ENCODE peak calls at places on chromosomes 12 and 14, in eight cellular contexts. N is tibial artery, V is left ventricle myocardium inferior, F is fibroblast of lung, H is A673, O is K562, Z is GM23338, R is IMR-90. K is an unnamed sample. For H3K4me1, the result is how much of the 10 kb centered on the place peaks cover.

GRCh38 chr14:62077676-62078261 is 315.5 kb downstream of the SNAPC1 start:
- DNase-seq in N (no peak), V (no peak), F (no peak), H (no peak), O (no peak), Z (no peak), R (no peak), K (no peak)

GRCh38 chr14:50288146-50288545 is 23.9 kb downstream of the L2HGDH start:
- DNase-seq in N (no peak), V (no peak), F (no peak), H (no peak), O (no peak), Z (no peak), R (no peak), K (no peak)

GRCh38 chr12:127054531-127054930 is 1212.4 kb upstream of the TMEM132C start:
- DNase-seq in N (no peak), V (no peak), F (no peak), H (no peak), O (no peak), Z (no peak), R (no peak), K (no peak)

GRCh38 chr12:107091381-107091780 is 2.0 kb downstream of the CRY1 start:
- DNase-seq in N (no peak), V (no peak), F (peak), H (peak), O (no peak), Z (no peak), R (peak), K (no peak)

GRCh38 chr14:95597784-95598204 is 62.9 kb downstream of the GLRX5 start:
- DNase-seq in N (no peak), V (no peak), F (peak), H (peak), O (no peak), Z (peak), R (peak), K (peak)

GRCh38 chr12:49706351-49707126 is 666 bp downstream of the FMNL3 start:
- DNase-seq in N (peak), V (peak), F (peak), H (peak), O (peak), Z (peak), R (peak), K (no peak)

GRCh38 chr12:6450091-6450868 is 1.6 kb upstream of the TAPBPL start:
- DNase-seq in N (no peak), V (no peak), F (no peak), H (no peak), O (no peak), Z (no peak), R (no peak), K (no peak)

GRCh38 chr14:21109377-21110260 is 8.8 kb downstream of the TMEM253 start:
- DNase-seq in N (no peak), V (no peak), F (no peak), H (peak), O (no peak), Z (peak), R (no peak), K (no peak)

GRCh38 chr12:1766110-1766509 is 54.3 kb upstream of the LRTM2 start:
- DNase-seq in N (no peak), V (no peak), F (no peak), H (no peak), O (no peak), Z (no peak), R (no peak), K (no peak)

GRCh38 chr12:66716522-66716921 is 37.6 kb upstream of the GRIP1 start:
- DNase-seq in N (no peak), V (no peak), F (no peak), H (no peak), O (no peak), Z (no peak), R (no peak), K (no peak)

GRCh38 chr14:58793096-58793740 is 155.5 kb downstream of the DACT1 start:
- DNase-seq in N (no peak), V (no peak), F (no peak), H (no peak), O (no peak), Z (no peak), R (peak), K (no peak)

GRCh38 chr14:68165274-68165843 is 345.8 kb downstream of the RAD51B start:
- DNase-seq in N (no peak), V (no peak), F (no peak), H (no peak), O (no peak), Z (no peak), R (no peak), K (no peak)

GRCh38 chr14:58305730-58306129 is 7.4 kb downstream of the ARID4A start:
- DNase-seq in N (no peak), V (no peak), F (no peak), H (no peak), O (no peak), Z (no peak), R (no peak), K (no peak)

GRCh38 chr14:101780887-101781239 is 19.4 kb downstream of the PPP2R5C start:
- DNase-seq in N (no peak), V (no peak), F (no peak), H (no peak), O (no peak), Z (peak), R (no peak), K (no peak)

GRCh38 chr14:99389171-99389826 is 91.4 kb downstream of the SETD3 start:
- DNase-seq in N (no peak), V (no peak), F (peak), H (peak), O (peak), Z (peak), R (peak), K (peak)

GRCh38 chr14:105146181-105146975 is 22.2 kb downstream of the JAG2 start:
- DNase-seq in N (peak), V (peak), F (no peak), H (no peak), O (no peak), Z (no peak), R (no peak), K (no peak)

GRCh38 chr14:96638041-96638855 is 136.1 kb downstream of the PAPOLA start:
- DNase-seq in N (no peak), V (no peak), F (no peak), H (no peak), O (no peak), Z (no peak), R (no peak), K (no peak)

GRCh38 chr12:69999561-69999960 is 174.5 kb downstream of the MYRFL start:
- DNase-seq in N (no peak), V (no peak), F (no peak), H (no peak), O (no peak), Z (no peak), R (no peak), K (no peak)

GRCh38 chr14:95263527-95264231 is 56.0 kb downstream of the CLMN start:
- DNase-seq in N (no peak), V (no peak), F (no peak), H (no peak), O (no peak), Z (no peak), R (no peak), K (no peak)

GRCh38 chr12:130715150-130715995 is 726 bp downstream of the RIMBP2 start:
- DNase-seq in N (peak), V (no peak), F (no peak), H (peak), O (no peak), Z (peak), R (no peak), K (no peak)

GRCh38 chr12:76310110-76310509 is 38.1 kb downstream of the BBS10 start:
- DNase-seq in N (no peak), V (no peak), F (no peak), H (no peak), O (no peak), Z (no peak), R (peak), K (no peak)

GRCh38 chr12:4908694-4909396 is 860 bp upstream of the KCNA1 start:
- DNase-seq in N (no peak), V (no peak), F (no peak), H (peak), O (no peak), Z (peak), R (no peak), K (peak)

GRCh38 chr12:26275313-26276257 is 80.2 kb downstream of the SSPN start:
- DNase-seq in N (no peak), V (no peak), F (no peak), H (no peak), O (no peak), Z (no peak), R (no peak), K (no peak)

GRCh38 chr14:96221841-96222240 is 17.2 kb downstream of the BDKRB2 start:
- DNase-seq in N (no peak), V (no peak), F (no peak), H (no peak), O (no peak), Z (no peak), R (no peak), K (no peak)

GRCh38 chr12:4273651-4274395 is at the start of gene CCND2:
- DNase-seq in N (peak), V (peak), F (peak), H (peak), O (peak), Z (peak), R (peak), K (no peak)

GRCh38 chr14:68986926-68987652 is 8.0 kb upstream of the ACTN1 start:
- DNase-seq in N (no peak), V (no peak), F (no peak), H (no peak), O (no peak), Z (no peak), R (peak), K (no peak)

GRCh38 chr14:58426819-58427288 is 477 bp downstream of the TIMM9 start:
- DNase-seq in N (peak), V (peak), F (peak), H (peak), O (peak), Z (peak), R (peak), K (no peak)

GRCh38 chr12:47904647-47905312 is at the start of gene VDR:
- DNase-seq in N (peak), V (peak), F (peak), H (peak), O (peak), Z (peak), R (peak), K (peak)

GRCh38 chr12:98714426-98714825 is 69.3 kb downstream of the APAF1 start:
- DNase-seq in N (no peak), V (no peak), F (no peak), H (no peak), O (no peak), Z (no peak), R (no peak), K (no peak)

GRCh38 chr12:98721204-98721702 is 76.2 kb downstream of the APAF1 start:
- DNase-seq in N (no peak), V (no peak), F (no peak), H (no peak), O (no peak), Z (no peak), R (no peak), K (no peak)

GRCh38 chr12:98725481-98726247 is 80.6 kb downstream of the APAF1 start:
- DNase-seq in N (no peak), V (no peak), F (peak), H (peak), O (peak), Z (peak), R (peak), K (no peak)

GRCh38 chr12:98724384-98725155 is 79.5 kb downstream of the APAF1 start:
- DNase-seq in N (no peak), V (no peak), F (no peak), H (no peak), O (no peak), Z (no peak), R (peak), K (no peak)

GRCh38 chr12:98719515-98720504 is 74.7 kb downstream of the APAF1 start:
- DNase-seq in N (no peak), V (no peak), F (no peak), H (no peak), O (no peak), Z (no peak), R (no peak), K (no peak)
- H3K4me3 ChIP-seq in N (no peak), V (no peak), F (no peak), H (no peak), O (no peak), Z (no peak), R (no peak), K (no peak)

GRCh38 chr12:50924439-50925341 is 27.7 kb upstream of the HIGD1C start:
- DNase-seq in N (peak), V (peak), F (peak), H (peak), O (peak), Z (peak), R (peak), K (no peak)

GRCh38 chr12:50925342-50925651 is 27.0 kb upstream of the HIGD1C start:
- DNase-seq in N (no peak), V (no peak), F (no peak), H (no peak), O (no peak), Z (peak), R (no peak), K (no peak)

GRCh38 chr12:50926415-50926814 is 25.9 kb upstream of the HIGD1C start:
- DNase-seq in N (no peak), V (no peak), F (no peak), H (no peak), O (no peak), Z (no peak), R (no peak), K (no peak)

GRCh38 chr12:50927356-50927755 is 25.0 kb upstream of the HIGD1C start:
- DNase-seq in N (no peak), V (no peak), F (no peak), H (no peak), O (no peak), Z (no peak), R (no peak), K (no peak)

DNA sequence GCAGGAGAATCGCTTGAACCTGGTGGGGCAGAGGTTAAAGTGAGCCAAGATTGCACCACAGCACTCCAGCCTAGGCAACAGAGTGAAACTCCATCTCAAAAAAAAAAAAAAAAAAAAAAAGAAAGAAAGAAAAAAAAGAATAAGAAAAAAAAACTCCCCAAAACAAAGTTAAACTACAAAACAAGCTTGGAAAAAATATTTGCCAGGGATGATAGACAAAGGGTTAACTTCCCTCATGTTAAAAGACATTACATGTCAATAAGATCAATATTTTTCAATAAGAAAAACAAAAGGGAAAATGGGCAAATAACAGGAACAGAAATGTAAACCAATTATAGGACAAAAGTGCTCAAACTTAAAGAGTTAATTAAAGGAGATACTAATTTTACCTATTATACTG is 26.4 kb upstream of the HIGD1C start:
- DNase-seq in N (no peak), V (no peak), F (no peak), H (no peak), O (no peak), Z (no peak), R (no peak), K (no peak)
- H3K4me1 ChIP-seq in N (under half), V (half or more), F (under half), H (under half), O (under half), Z (half or more), R (under half), K (under half)

GRCh38 chr12:17609152-17609551 is 480.8 kb downstream of the RERGL start:
- DNase-seq in N (no peak), V (no peak), F (no peak), H (peak), O (no peak), Z (no peak), R (no peak), K (no peak)
- H3K27ac ChIP-seq in N (no peak), V (no peak), F (no peak), H (no peak), O (no peak), Z (no peak), R (no peak), K (no peak)

DNA sequence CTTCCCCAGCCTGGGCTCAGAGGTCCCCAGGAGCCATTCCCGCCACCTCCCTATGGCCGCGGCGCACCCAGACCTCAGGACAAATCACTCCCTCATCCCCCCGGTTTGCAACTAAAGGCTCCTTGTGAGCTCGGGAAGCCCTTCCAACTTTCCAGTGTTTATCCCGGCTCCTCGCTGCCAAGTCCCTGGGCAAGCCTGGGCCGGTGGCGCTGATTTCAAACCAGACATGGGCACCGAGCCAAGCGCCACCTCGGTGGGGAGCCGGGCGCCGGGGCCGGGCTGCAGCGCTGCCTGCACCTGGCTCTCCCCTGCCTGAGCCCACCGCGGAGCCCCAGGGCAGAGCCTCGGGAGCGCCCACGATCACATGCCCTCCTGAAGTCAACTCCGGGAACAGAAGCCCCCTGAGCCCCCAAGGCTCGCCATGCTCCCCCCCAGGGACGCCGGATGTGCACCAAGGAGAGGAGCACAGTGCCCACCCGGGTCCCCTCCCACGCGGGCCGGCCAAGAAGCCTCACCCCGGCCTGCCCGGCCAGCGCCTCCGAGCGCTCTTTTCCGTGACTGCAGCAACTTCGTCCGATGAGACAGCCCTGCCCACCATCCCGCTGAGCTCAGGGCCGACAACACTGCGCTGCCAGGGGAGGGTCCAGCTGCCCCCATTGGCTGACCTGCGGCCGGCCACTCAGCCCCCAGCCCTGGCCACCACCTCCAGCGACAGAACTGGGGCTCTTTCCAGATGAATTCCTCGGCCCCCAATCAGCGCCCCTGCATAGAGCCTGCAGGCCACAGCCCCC is 50.0 kb downstream of the NCOR2 start:
- DNase-seq in N (peak), V (peak), F (peak), H (peak), O (no peak), Z (no peak), R (peak), K (no peak)
- H3K4me3 ChIP-seq in N (peak), V (peak), F (peak), H (peak), O (no peak), Z (no peak), R (no peak), K (no peak)

DNA sequence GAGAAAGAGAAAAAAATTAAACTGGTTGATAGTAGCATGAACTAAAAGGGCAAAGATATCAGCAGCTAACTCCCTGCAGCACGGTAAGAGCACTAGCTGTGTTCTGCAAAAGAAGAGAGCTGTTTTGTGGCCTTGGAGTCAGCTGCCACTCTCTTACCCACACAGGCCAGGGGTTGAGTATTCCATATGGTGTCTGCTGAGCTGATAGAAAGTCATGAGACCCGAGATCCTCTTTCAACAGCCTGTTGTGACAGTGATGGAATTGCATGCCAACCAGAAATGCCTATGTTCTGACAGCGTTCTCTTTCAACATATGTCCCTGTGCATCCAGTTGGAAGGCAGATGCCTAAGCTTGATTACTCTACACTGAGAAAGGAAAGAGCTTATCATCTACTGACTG is 39.9 kb downstream of the TMTC1 start:
- DNase-seq in N (no peak), V (no peak), F (peak), H (peak), O (no peak), Z (peak), R (peak), K (no peak)
- H3K4me1 ChIP-seq in N (under half), V (half or more), F (under half), H (under half), O (under half), Z (under half), R (under half), K (under half)

GRCh38 chr14:71680733-71681387 is 251.4 kb upstream of the RGS6 start:
- DNase-seq in N (no peak), V (no peak), F (no peak), H (no peak), O (no peak), Z (peak), R (no peak), K (peak)

GRCh38 chr14:71686677-71687076 is 245.6 kb upstream of the RGS6 start:
- DNase-seq in N (peak), V (no peak), F (peak), H (no peak), O (no peak), Z (no peak), R (peak), K (no peak)

GRCh38 chr14:71687115-71687836 is 245.0 kb upstream of the RGS6 start:
- DNase-seq in N (no peak), V (no peak), F (peak), H (no peak), O (no peak), Z (no peak), R (peak), K (no peak)

GRCh38 chr14:71684323-71684722 is 247.9 kb upstream of the RGS6 start:
- DNase-seq in N (no peak), V (no peak), F (no peak), H (no peak), O (no peak), Z (no peak), R (no peak), K (no peak)

DNA sequence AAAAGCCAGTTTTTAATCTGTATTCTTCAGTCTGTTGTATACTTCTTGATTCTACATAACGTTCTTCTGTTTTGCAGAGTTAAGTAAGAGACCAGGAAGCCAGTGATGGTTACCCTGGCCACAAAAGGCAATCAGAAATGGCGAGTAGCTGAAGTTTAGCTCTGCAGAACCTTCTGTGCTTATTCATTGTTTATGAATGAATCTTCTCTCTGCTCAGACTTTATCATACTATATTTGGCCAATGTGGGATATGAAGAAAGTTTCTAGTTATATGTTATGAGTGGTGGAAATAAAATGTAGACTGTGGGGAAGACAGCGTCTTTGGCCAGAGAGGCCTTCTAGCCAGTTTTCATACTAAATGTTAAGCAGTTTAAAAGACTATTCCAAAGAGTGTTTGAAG is 249.9 kb upstream of the RGS6 start:
- DNase-seq in N (no peak), V (no peak), F (no peak), H (no peak), O (no peak), Z (no peak), R (peak), K (no peak)
- H3K27ac ChIP-seq in N (peak), V (no peak), F (no peak), H (no peak), O (no peak), Z (no peak), R (no peak), K (no peak)

GRCh38 chr12:97713217-97713616 is 250.6 kb downstream of the RMST start:
- DNase-seq in N (no peak), V (no peak), F (no peak), H (no peak), O (no peak), Z (no peak), R (no peak), K (no peak)
- H3K4me3 ChIP-seq in N (no peak), V (no peak), F (no peak), H (no peak), O (no peak), Z (no peak), R (no peak), K (no peak)

GRCh38 chr14:33184587-33184986 is 245.9 kb downstream of the NPAS3 start:
- DNase-seq in N (no peak), V (no peak), F (peak), H (peak), O (no peak), Z (peak), R (no peak), K (no peak)
- H3K4me1 ChIP-seq in N (under half), V (under half), F (under half), H (under half), O (under half), Z (under half), R (under half), K (under half)

GRCh38 chr12:108712164-108712924 is 19.0 kb downstream of the CORO1C start:
- DNase-seq in N (no peak), V (no peak), F (no peak), H (no peak), O (no peak), Z (peak), R (no peak), K (no peak)
- H3K27ac ChIP-seq in N (peak), V (peak), F (no peak), H (no peak), O (no peak), Z (peak), R (peak), K (no peak)

GRCh38 chr12:120588948-120589930 is 8.0 kb upstream of the POP5 start:
- DNase-seq in N (no peak), V (peak), F (no peak), H (no peak), O (no peak), Z (no peak), R (no peak), K (no peak)
- H3K4me3 ChIP-seq in N (no peak), V (no peak), F (no peak), H (no peak), O (no peak), Z (no peak), R (no peak), K (no peak)

K was measured in iPS DF 6.9.